ENCODE peak calls at places on chromosome 19, in six cellular contexts. N, Y, O, Z, B and J are unnamed samples.

GRCh38 chr19:1601613-1602064 is 3.6 kb downstream of the UQCR11 start:
- DNase-seq in B (no peak), N (no peak), Y (no peak), O (no peak), Z (no peak), J (no peak)

GRCh38 chr19:3119071-3119781 is 16.6 kb upstream of the GNA15 start:
- DNase-seq in Z (no peak), B (no peak), Y (no peak), N (no peak), O (no peak), J (no peak)

GRCh38 chr19:33203529-33203928 is 9.4 kb downstream of the LRP3 start:
- DNase-seq in O (no peak), Z (no peak), Y (no peak), B (no peak), N (no peak), J (no peak)

GRCh38 chr19:46875234-46875633 is 14.4 kb downstream of the ARHGAP35 start:
- DNase-seq in O (no peak), Y (no peak), Z (no peak), B (no peak), N (no peak), J (no peak)

GRCh38 chr19:35417713-35418534 is 30.1 kb upstream of the FFAR2 start:
- DNase-seq in N (no peak), O (no peak), B (no peak), Z (no peak), Y (no peak), J (no peak)

GRCh38 chr19:13024126-13024957 is 29.1 kb downstream of the NFIX start:
- DNase-seq in Z (peak; percentile 35), Y (no peak), N (peak; percentile 53), O (peak; percentile 23), B (no peak), J (no peak)

GRCh38 chr19:41898235-41898634 is 15.3 kb downstream of the ARHGEF1 start:
- DNase-seq in N (no peak), O (no peak), Y (no peak), Z (no peak), B (no peak), J (no peak)

GRCh38 chr19:49875801-49876421 is 1.2 kb downstream of the AKT1S1 start:
- DNase-seq in Y (peak; percentile 44), B (peak; percentile 70), Z (peak; percentile 64), O (peak; percentile 25), N (peak; percentile 74), J (peak; percentile 57)

GRCh38 chr19:2659856-2660432 is 42.5 kb downstream of the GNG7 start:
- DNase-seq in B (no peak), Y (no peak), O (no peak), N (no peak), Z (no peak), J (no peak)

GRCh38 chr19:45444318-45445041 is 20.8 kb upstream of the ERCC1 start:
- DNase-seq in B (peak; percentile 86), Z (peak; percentile 97), N (peak; percentile 75), Y (peak; percentile 79), O (peak; percentile 37), J (peak; percentile 75)

GRCh38 chr19:57719901-57720519 is 7.4 kb downstream of the ZNF671 start:
- DNase-seq in O (no peak), B (no peak), N (no peak), Z (no peak), Y (no peak), J (no peak)

GRCh38 chr19:12035220-12036172 is at the start of gene ZNF433:
- DNase-seq in Z (peak; percentile 96), O (peak; percentile 81), B (peak; percentile 86), Y (peak; percentile 62), N (peak; percentile 91), J (peak; percentile 58)

GRCh38 chr19:33769208-33769607 is 27.5 kb upstream of the KCTD15 start:
- DNase-seq in Z (no peak), N (no peak), Y (no peak), B (no peak), O (no peak), J (no peak)

GRCh38 chr19:36460046-36460445 is 29.3 kb downstream of the ZNF566 start:
- DNase-seq in O (no peak), Z (no peak), N (no peak), B (no peak), Y (no peak), J (no peak)

GRCh38 chr19:43290568-43291359 is 21.4 kb upstream of the PSG9 start:
- DNase-seq in Y (no peak), Z (no peak), O (no peak), N (no peak), B (peak; percentile 31), J (no peak)

GRCh38 chr19:17686592-17687042 is 1.5 kb downstream of the UNC13A start:
- DNase-seq in B (no peak), N (peak; percentile 38), Y (no peak), O (peak; percentile 18), Z (peak; percentile 40), J (no peak)

GRCh38 chr19:46250057-46250456 is 20.5 kb downstream of the IGFL1 start:
- DNase-seq in Z (no peak), B (no peak), Y (no peak), N (no peak), O (no peak), J (no peak)

GRCh38 chr19:6590458-6591319 is at the start of gene CD70:
- DNase-seq in O (no peak), B (peak; percentile 69), Y (peak; percentile 37), N (no peak), Z (peak; percentile 29), J (peak; percentile 23)

GRCh38 chr19:53394522-53394973 is 401 bp upstream of the ZNF765 start:
- DNase-seq in B (peak; percentile 2), Z (peak; percentile 59), Y (no peak), O (no peak), N (no peak), J (peak; percentile 4)

GRCh38 chr19:10219678-10220077 is 11.5 kb downstream of the S1PR2 start:
- DNase-seq in B (peak; percentile 37), O (no peak), Y (peak; percentile 33), Z (no peak), N (no peak), J (no peak)

GRCh38 chr19:48624791-48625723 is 5.8 kb downstream of the SPHK2 start:
- DNase-seq in Y (no peak), O (no peak), B (no peak), N (no peak), Z (no peak), J (no peak)

GRCh38 chr19:41695745-41696144 is 7.7 kb upstream of the CEACAM7 start:
- DNase-seq in Z (no peak), Y (no peak), O (no peak), B (no peak), N (no peak), J (no peak)

GRCh38 chr19:23384166-23384565 is 11.1 kb downstream of the ZNF91 start:
- DNase-seq in Z (no peak), O (no peak), B (no peak), N (no peak), Y (no peak), J (no peak)